ENCODE peak calls at places on chromosomes 6 and 20, in eight cellular contexts. One of them, this sample, is unnamed. For H3K9me3 and H3K4me1, the result is how much of the 10 kb centered on the place peaks cover.

GRCh38 chr20:48785256-48785655 is 42.5 kb downstream of the PREX1 start:
- DNase-seq in H1: no peak
- DNase-seq in psoas muscle: no peak
- DNase-seq in pancreas: no peak
- DNase-seq in ovary: no peak
- DNase-seq in adrenal gland: no peak
- DNase-seq in fibroblast of lung: no peak
- DNase-seq in BE2C: no peak
- DNase-seq in this sample: no peak

GRCh38 chr20:35237486-35237885 is 11.0 kb downstream of the MMP24 start:
- DNase-seq in fibroblast of lung: no peak
- DNase-seq in H1: no peak
- DNase-seq in BE2C: no peak
- DNase-seq in ovary: no peak
- DNase-seq in pancreas: no peak
- DNase-seq in psoas muscle: no peak
- DNase-seq in adrenal gland: no peak
- DNase-seq in this sample: no peak

GRCh38 chr20:23434521-23435313 is 4.8 kb upstream of the CSTL1 start:
- DNase-seq in BE2C: no peak
- DNase-seq in fibroblast of lung: no peak
- DNase-seq in pancreas: no peak
- DNase-seq in psoas muscle: no peak
- DNase-seq in ovary: no peak
- DNase-seq in H1: no peak
- DNase-seq in adrenal gland: no peak
- DNase-seq in this sample: no peak

GRCh38 chr20:16621435-16622141 is 48.3 kb upstream of the KIF16B start:
- DNase-seq in psoas muscle: no peak
- DNase-seq in H1: no peak
- DNase-seq in pancreas: no peak
- DNase-seq in ovary: no peak
- DNase-seq in adrenal gland: no peak
- DNase-seq in fibroblast of lung: no peak
- DNase-seq in BE2C: no peak
- DNase-seq in this sample: no peak

GRCh38 chr6:6057442-6058053 is 50.8 kb upstream of the NRN1 start:
- DNase-seq in adrenal gland: no peak
- DNase-seq in fibroblast of lung: peak
- DNase-seq in psoas muscle: no peak
- DNase-seq in pancreas: no peak
- DNase-seq in BE2C: no peak
- DNase-seq in H1: no peak
- DNase-seq in ovary: no peak
- DNase-seq in this sample: no peak

GRCh38 chr6:105889902-105890301 is 196.2 kb upstream of the PRDM1 start:
- DNase-seq in BE2C: no peak
- DNase-seq in adrenal gland: no peak
- DNase-seq in pancreas: no peak
- DNase-seq in psoas muscle: no peak
- DNase-seq in H1: no peak
- DNase-seq in fibroblast of lung: no peak
- DNase-seq in ovary: no peak
- DNase-seq in this sample: no peak

GRCh38 chr6:14819001-14819400 is 426.9 kb upstream of the JARID2 start:
- DNase-seq in psoas muscle: no peak
- DNase-seq in BE2C: no peak
- DNase-seq in adrenal gland: no peak
- DNase-seq in H1: no peak
- DNase-seq in pancreas: no peak
- DNase-seq in ovary: no peak
- DNase-seq in fibroblast of lung: no peak
- DNase-seq in this sample: no peak

GRCh38 chr6:30752164-30752927 is 8.0 kb upstream of the IER3 start:
- DNase-seq in adrenal gland: peak
- DNase-seq in H1: no peak
- DNase-seq in ovary: peak
- DNase-seq in fibroblast of lung: peak
- DNase-seq in BE2C: peak
- DNase-seq in psoas muscle: peak
- DNase-seq in pancreas: peak
- DNase-seq in this sample: peak

GRCh38 chr6:77403424-77403823 is 59.9 kb downstream of the HTR1B start:
- DNase-seq in ovary: no peak
- DNase-seq in pancreas: no peak
- DNase-seq in fibroblast of lung: peak
- DNase-seq in BE2C: no peak
- DNase-seq in adrenal gland: no peak
- DNase-seq in psoas muscle: no peak
- DNase-seq in H1: no peak
- DNase-seq in this sample: no peak

GRCh38 chr20:47795214-47795667 is 10.0 kb upstream of the SULF2 start:
- DNase-seq in H1: no peak
- DNase-seq in ovary: no peak
- DNase-seq in adrenal gland: peak
- DNase-seq in psoas muscle: no peak
- DNase-seq in BE2C: peak
- DNase-seq in fibroblast of lung: peak
- DNase-seq in pancreas: no peak
- DNase-seq in this sample: peak

GRCh38 chr6:2531426-2532208 is 219.1 kb downstream of the MYLK4 start:
- DNase-seq in psoas muscle: no peak
- DNase-seq in ovary: no peak
- DNase-seq in H1: no peak
- DNase-seq in fibroblast of lung: peak
- DNase-seq in adrenal gland: no peak
- DNase-seq in pancreas: no peak
- DNase-seq in BE2C: no peak
- DNase-seq in this sample: no peak

GRCh38 chr6:2793491-2794151 is 28.4 kb downstream of the WRNIP1 start:
- DNase-seq in BE2C: no peak
- DNase-seq in pancreas: no peak
- DNase-seq in adrenal gland: peak
- DNase-seq in psoas muscle: no peak
- DNase-seq in H1: no peak
- DNase-seq in fibroblast of lung: peak
- DNase-seq in ovary: no peak
- DNase-seq in this sample: no peak

GRCh38 chr6:37971711-37972410 is 152.3 kb downstream of the ZFAND3 start:
- DNase-seq in H1: no peak
- DNase-seq in adrenal gland: no peak
- DNase-seq in ovary: no peak
- DNase-seq in BE2C: no peak
- DNase-seq in pancreas: no peak
- DNase-seq in fibroblast of lung: no peak
- DNase-seq in psoas muscle: no peak
- DNase-seq in this sample: no peak
- H3K9me3 ChIP-seq in H1: under half
- H3K9me3 ChIP-seq in adrenal gland: under half
- H3K9me3 ChIP-seq in ovary: under half
- H3K9me3 ChIP-seq in BE2C: under half
- H3K9me3 ChIP-seq in pancreas: under half
- H3K9me3 ChIP-seq in fibroblast of lung: under half
- H3K9me3 ChIP-seq in psoas muscle: under half
- H3K9me3 ChIP-seq in this sample: under half

GRCh38 chr6:159061805-159062563 is 17.2 kb upstream of the TAGAP start:
- DNase-seq in fibroblast of lung: no peak
- DNase-seq in psoas muscle: no peak
- DNase-seq in ovary: no peak
- DNase-seq in adrenal gland: no peak
- DNase-seq in pancreas: no peak
- DNase-seq in BE2C: no peak
- DNase-seq in H1: no peak
- DNase-seq in this sample: no peak

GRCh38 chr6:159062965-159063364 is 18.2 kb upstream of the TAGAP start:
- DNase-seq in fibroblast of lung: no peak
- DNase-seq in pancreas: no peak
- DNase-seq in H1: no peak
- DNase-seq in psoas muscle: no peak
- DNase-seq in adrenal gland: no peak
- DNase-seq in BE2C: no peak
- DNase-seq in ovary: no peak
- DNase-seq in this sample: no peak

GRCh38 chr6:159063549-159063948 is 18.8 kb upstream of the TAGAP start:
- DNase-seq in H1: no peak
- DNase-seq in adrenal gland: no peak
- DNase-seq in ovary: no peak
- DNase-seq in fibroblast of lung: no peak
- DNase-seq in pancreas: no peak
- DNase-seq in BE2C: no peak
- DNase-seq in psoas muscle: no peak
- DNase-seq in this sample: no peak

GRCh38 chr6:159061146-159061545 is 16.4 kb upstream of the TAGAP start:
- DNase-seq in fibroblast of lung: no peak
- DNase-seq in H1: no peak
- DNase-seq in BE2C: no peak
- DNase-seq in pancreas: no peak
- DNase-seq in adrenal gland: no peak
- DNase-seq in ovary: no peak
- DNase-seq in psoas muscle: no peak
- DNase-seq in this sample: no peak

DNA sequence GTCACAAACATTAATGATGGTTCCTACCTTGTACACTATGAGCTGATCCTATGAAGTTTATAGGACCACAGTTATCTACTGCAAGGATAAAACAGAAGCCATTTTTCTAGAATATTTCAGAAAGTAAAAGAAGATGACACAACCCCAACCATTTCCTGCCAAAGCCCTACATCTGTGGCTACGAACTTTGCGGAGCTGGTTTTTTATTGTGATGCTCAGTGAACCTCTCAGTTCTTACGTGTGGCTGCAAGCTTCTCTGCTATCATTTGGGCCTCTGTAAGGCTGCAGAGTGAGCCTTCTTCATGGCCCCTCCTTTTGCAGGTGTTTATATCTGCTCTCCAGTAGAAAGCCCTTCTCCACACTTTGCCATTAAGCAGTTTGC is 17.8 kb upstream of the TAGAP start:
- DNase-seq in adrenal gland: no peak
- DNase-seq in pancreas: no peak
- DNase-seq in fibroblast of lung: no peak
- DNase-seq in BE2C: no peak
- DNase-seq in ovary: no peak
- DNase-seq in psoas muscle: no peak
- DNase-seq in H1: no peak
- DNase-seq in this sample: no peak
- H3K4me1 ChIP-seq in adrenal gland: under half
- H3K4me1 ChIP-seq in pancreas: under half
- H3K4me1 ChIP-seq in fibroblast of lung: under half
- H3K4me1 ChIP-seq in BE2C: under half
- H3K4me1 ChIP-seq in ovary: under half
- H3K4me1 ChIP-seq in psoas muscle: under half
- H3K4me1 ChIP-seq in H1: under half
- H3K4me1 ChIP-seq in this sample: under half

GRCh38 chr6:43434943-43435342 is 7.6 kb downstream of the ABCC10 start:
- DNase-seq in H1: no peak
- DNase-seq in adrenal gland: no peak
- DNase-seq in psoas muscle: no peak
- DNase-seq in ovary: no peak
- DNase-seq in fibroblast of lung: no peak
- DNase-seq in BE2C: no peak
- DNase-seq in pancreas: no peak
- DNase-seq in this sample: no peak

GRCh38 chr6:43435682-43436437 is 8.5 kb downstream of the ABCC10 start:
- DNase-seq in psoas muscle: no peak
- DNase-seq in fibroblast of lung: no peak
- DNase-seq in pancreas: no peak
- DNase-seq in H1: no peak
- DNase-seq in BE2C: no peak
- DNase-seq in ovary: no peak
- DNase-seq in adrenal gland: no peak
- DNase-seq in this sample: no peak

GRCh38 chr6:43437700-43438099 is 10.4 kb downstream of the ABCC10 start:
- DNase-seq in psoas muscle: no peak
- DNase-seq in pancreas: no peak
- DNase-seq in fibroblast of lung: no peak
- DNase-seq in ovary: no peak
- DNase-seq in BE2C: no peak
- DNase-seq in H1: no peak
- DNase-seq in adrenal gland: no peak
- DNase-seq in this sample: no peak

GRCh38 chr6:43434441-43434840 is 7.1 kb downstream of the ABCC10 start:
- DNase-seq in adrenal gland: no peak
- DNase-seq in BE2C: no peak
- DNase-seq in pancreas: no peak
- DNase-seq in fibroblast of lung: no peak
- DNase-seq in H1: no peak
- DNase-seq in ovary: no peak
- DNase-seq in psoas muscle: no peak
- DNase-seq in this sample: no peak

DNA sequence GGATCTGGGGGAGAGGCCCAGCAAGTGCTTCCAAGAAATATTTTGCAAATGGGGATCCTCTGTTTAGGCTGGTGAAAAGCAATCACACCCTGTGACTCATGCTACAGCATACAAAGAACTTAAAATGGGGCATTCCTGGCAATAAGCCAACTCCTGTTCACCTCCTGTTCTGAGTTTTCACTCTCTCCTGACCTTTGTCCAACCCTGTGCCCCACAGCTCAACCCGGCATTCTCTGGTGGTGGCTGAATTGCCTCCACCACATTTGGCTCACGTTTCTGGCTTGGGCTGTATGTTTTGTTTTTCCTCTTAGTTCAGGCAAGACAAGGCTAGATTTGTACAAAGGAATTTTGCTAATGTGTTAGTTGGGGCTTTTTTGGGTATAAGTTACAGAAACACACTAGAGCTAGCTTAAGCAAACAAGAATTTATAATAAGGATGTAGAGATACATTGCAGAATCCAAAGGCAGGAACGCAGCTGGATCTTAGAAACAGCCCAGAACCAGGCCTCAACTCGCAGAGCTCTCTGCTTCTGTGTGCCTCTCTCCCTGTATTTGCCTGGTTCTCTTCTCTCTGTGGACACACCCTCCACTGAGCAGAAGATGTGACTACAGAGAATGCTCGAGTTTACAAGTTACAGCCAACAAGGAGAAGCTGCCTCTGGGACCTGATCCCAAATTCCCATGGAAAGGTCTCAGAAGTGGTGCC is 9.4 kb downstream of the ABCC10 start:
- DNase-seq in adrenal gland: peak
- DNase-seq in ovary: peak
- DNase-seq in H1: no peak
- DNase-seq in BE2C: no peak
- DNase-seq in psoas muscle: no peak
- DNase-seq in fibroblast of lung: peak
- DNase-seq in pancreas: no peak
- DNase-seq in this sample: peak
- H3K4me3 ChIP-seq in adrenal gland: no peak
- H3K4me3 ChIP-seq in ovary: no peak
- H3K4me3 ChIP-seq in H1: no peak
- H3K4me3 ChIP-seq in BE2C: no peak
- H3K4me3 ChIP-seq in psoas muscle: no peak
- H3K4me3 ChIP-seq in fibroblast of lung: no peak
- H3K4me3 ChIP-seq in pancreas: no peak
- H3K4me3 ChIP-seq in this sample: no peak

GRCh38 chr6:164078551-164079274 is 664.2 kb downstream of the QKI start:
- DNase-seq in adrenal gland: no peak
- DNase-seq in ovary: no peak
- DNase-seq in H1: no peak
- DNase-seq in fibroblast of lung: no peak
- DNase-seq in psoas muscle: no peak
- DNase-seq in BE2C: no peak
- DNase-seq in pancreas: no peak
- DNase-seq in this sample: no peak
- H3K9me3 ChIP-seq in adrenal gland: under half
- H3K9me3 ChIP-seq in ovary: under half
- H3K9me3 ChIP-seq in H1: under half
- H3K9me3 ChIP-seq in fibroblast of lung: under half
- H3K9me3 ChIP-seq in psoas muscle: under half
- H3K9me3 ChIP-seq in BE2C: under half
- H3K9me3 ChIP-seq in pancreas: under half
- H3K9me3 ChIP-seq in this sample: under half

GRCh38 chr20:19942611-19943010 is 74.6 kb upstream of the NAA20 start:
- DNase-seq in adrenal gland: no peak
- DNase-seq in psoas muscle: no peak
- DNase-seq in fibroblast of lung: no peak
- DNase-seq in ovary: no peak
- DNase-seq in pancreas: no peak
- DNase-seq in BE2C: no peak
- DNase-seq in H1: no peak
- DNase-seq in this sample: no peak
- H3K4me1 ChIP-seq in adrenal gland: under half
- H3K4me1 ChIP-seq in psoas muscle: under half
- H3K4me1 ChIP-seq in fibroblast of lung: under half
- H3K4me1 ChIP-seq in ovary: under half
- H3K4me1 ChIP-seq in pancreas: under half
- H3K4me1 ChIP-seq in BE2C: under half
- H3K4me1 ChIP-seq in H1: under half
- H3K4me1 ChIP-seq in this sample: under half